ENCODE peak calls at places on chromosomes 4 and X, in seven cellular contexts. M is tibial artery; X is H1; W is heart left ventricle; J is breast epithelium; Z is CD8-positive, alpha-beta T cell; D is ovary. E is an unnamed sample.
A peak's percentile ranks its signal among the peaks of the same experiment; 100 is the strongest.

GRCh38 chrX:6660567-6661252 is 125.8 kb upstream of the VCX3A start:
- DNase-seq in M (no peak), D (no peak), Z (no peak), X (no peak), W (no peak), J (no peak), E (no peak)

GRCh38 chr4:40283968-40284367 is 51.2 kb upstream of the CHRNA9 start:
- DNase-seq in Z (peak; percentile 76), W (no peak), J (no peak), M (no peak), X (no peak), D (no peak), E (no peak)

GRCh38 chrX:129956145-129956544 is 26.3 kb upstream of the BCORL1 start:
- DNase-seq in X (no peak), M (no peak), D (no peak), W (no peak), J (no peak), Z (no peak), E (no peak)

GRCh38 chr4:146699910-146700309 is 61.2 kb downstream of the POU4F2 start:
- DNase-seq in W (no peak), X (no peak), Z (no peak), J (no peak), D (no peak), M (no peak), E (no peak)

GRCh38 chr4:6674500-6675149 is 19.1 kb upstream of the S100P start:
- DNase-seq in D (no peak), Z (peak; percentile 77), W (no peak), J (no peak), X (no peak), M (peak; percentile 60), E (no peak)

GRCh38 chrX:149074429-149074828 is 430.7 kb downstream of the IDS start:
- DNase-seq in Z (no peak), W (peak; percentile 61), M (no peak), D (no peak), X (no peak), J (no peak), E (no peak)

GRCh38 chrX:130994671-130995070 is 63.5 kb upstream of the ARHGAP36 start:
- DNase-seq in M (no peak), Z (no peak), J (no peak), D (no peak), W (no peak), X (no peak), E (no peak)

GRCh38 chr4:92381640-92382039 is 77.9 kb downstream of the GRID2 start:
- DNase-seq in X (no peak), J (no peak), Z (no peak), W (no peak), D (no peak), M (no peak), E (no peak)

GRCh38 chrX:39813631-39814246 is 284.0 kb downstream of the BCOR start:
- DNase-seq in Z (no peak), W (peak; percentile 87), D (peak; percentile 81), J (peak; percentile 67), M (peak; percentile 94), X (no peak), E (no peak)

GRCh38 chr4:44160776-44161377 is 287.7 kb downstream of the KCTD8 start:
- DNase-seq in M (no peak), D (no peak), J (no peak), W (no peak), Z (no peak), X (no peak), E (no peak)

GRCh38 chr4:1531683-1532548 is 125.7 kb upstream of the NKX1-1 start:
- DNase-seq in Z (no peak), J (no peak), D (no peak), W (peak; percentile 15), M (no peak), X (no peak), E (no peak)

DNA sequence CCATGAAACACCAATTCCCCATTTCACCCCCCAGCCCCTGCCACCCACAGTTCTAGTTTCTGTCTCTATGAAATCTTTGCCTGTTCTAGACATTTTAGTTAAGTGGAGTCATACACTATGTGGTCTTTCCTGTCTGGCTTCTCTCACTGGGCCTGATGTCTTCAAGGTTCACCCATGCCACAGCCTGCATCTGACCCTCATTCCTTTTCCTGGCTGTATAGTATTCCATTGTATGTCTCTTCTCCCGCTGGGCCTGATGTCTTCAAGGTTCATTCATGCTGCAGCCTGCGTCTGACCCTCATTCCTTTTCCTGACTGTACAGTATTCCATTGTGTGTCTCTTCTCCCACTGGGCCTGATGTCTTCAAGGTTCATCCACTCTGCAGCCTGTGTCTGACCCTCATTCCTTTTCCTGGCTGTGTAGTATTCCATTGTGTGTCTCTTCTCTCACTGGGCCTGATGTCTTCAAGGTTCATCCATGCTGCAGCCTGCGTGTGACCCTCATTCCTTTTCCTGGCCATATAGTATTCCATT is 191.7 kb downstream of the CRLF2 start:
- DNase-seq in M (no peak), X (no peak), W (no peak), J (peak; percentile 25), Z (no peak), D (no peak), E (no peak)
- TF ChIP-seq CTCF in M (no peak), X (no peak), W (no peak), J (no peak), Z (no peak), D (no peak), E (no peak)

GRCh38 chrX:16885628-16886027 is 15.5 kb upstream of the RBBP7 start:
- DNase-seq in X (no peak), J (no peak), W (no peak), Z (no peak), D (no peak), M (no peak), E (no peak)

GRCh38 chrX:16882702-16883486 is 12.7 kb upstream of the RBBP7 start:
- DNase-seq in M (peak; percentile 75), W (peak; percentile 43), Z (peak; percentile 71), D (peak; percentile 79), X (no peak), J (peak; percentile 53), E (peak; percentile 17)

GRCh38 chrX:16883487-16883804 is 13.3 kb upstream of the RBBP7 start:
- DNase-seq in J (no peak), Z (no peak), X (no peak), W (no peak), M (no peak), D (no peak), E (no peak)

GRCh38 chrX:16876696-16877095 is 6.5 kb upstream of the RBBP7 start:
- DNase-seq in X (no peak), J (no peak), D (no peak), M (no peak), W (no peak), Z (no peak), E (no peak)

GRCh38 chrX:16882188-16882587 is 12.0 kb upstream of the RBBP7 start:
- DNase-seq in J (no peak), M (peak; percentile 63), X (no peak), D (peak; percentile 72), Z (no peak), W (no peak), E (no peak)
- H3K4me3 ChIP-seq in J (peak overlapping the region; percentile 35), M (peak overlapping the region; percentile 53), X (no peak overlapping the region), D (peak overlapping the region; percentile 34), Z (no peak overlapping the region), W (peak overlapping the region; percentile 61), E (peak overlapping the region; percentile 54)

GRCh38 chr4:177671845-177672244 is 229.6 kb upstream of the AGA start:
- DNase-seq in J (no peak), Z (no peak), M (no peak), X (no peak), D (no peak), W (no peak), E (no peak)

GRCh38 chr4:177671387-177671786 is 229.2 kb upstream of the AGA start:
- DNase-seq in D (no peak), X (no peak), Z (no peak), J (no peak), W (no peak), M (no peak), E (no peak)

GRCh38 chr4:177673980-177674504 is 231.8 kb upstream of the AGA start:
- DNase-seq in Z (no peak), J (no peak), D (no peak), X (no peak), M (no peak), W (no peak), E (no peak)
- TF ChIP-seq CTCF in Z (no peak), J (no peak), D (no peak), X (no peak), M (no peak), W (no peak), E (no peak)

GRCh38 chr4:7904942-7905341 is 34.7 kb downstream of the AFAP1 start:
- DNase-seq in X (no peak), J (no peak), M (no peak), Z (no peak), D (no peak), W (no peak), E (peak; percentile 83)
- H3K4me3 ChIP-seq in X (no peak overlapping the region), J (no peak overlapping the region), M (no peak overlapping the region), Z (no peak overlapping the region), D (no peak overlapping the region), W (no peak overlapping the region), E (no peak overlapping the region)

GRCh38 chr4:75940692-75941253 is at the start of gene NAAA:
- DNase-seq in D (peak; percentile 76), J (peak; percentile 87), W (peak; percentile 74), X (peak; percentile 75), Z (peak; percentile 81), M (peak; percentile 93), E (no peak)
- TF ChIP-seq CTCF in D (no peak), J (peak; percentile 31), W (no peak), X (peak; percentile 42), Z (no peak), M (no peak), E (peak; percentile 29)

E was measured in AG09309.